ENCODE peak calls at places on chromosomes 2 and 18, in ten cellular contexts. U, M, N, F, L, R, C, G, Y and Q are unnamed samples.

GRCh38 chr2:52613064-52613463 is 1154.5 kb upstream of the CHAC2 start:
- DNase-seq in U (no peak), M (no peak), N (no peak), F (no peak), L (no peak), R (no peak), C (no peak), G (no peak), Y (no peak), Q (no peak)

GRCh38 chr2:232937278-232937906 is 67.3 kb downstream of the SNORC start:
- DNase-seq in U (no peak), M (no peak), N (peak; percentile 43), F (no peak), L (peak; percentile 69), R (no peak), C (no peak), G (no peak), Y (peak; percentile 27), Q (no peak)

GRCh38 chr2:79097843-79098242 is 10.1 kb upstream of the REG1B start:
- DNase-seq in U (no peak), M (no peak), N (no peak), F (no peak), L (no peak), R (no peak), C (no peak), G (no peak), Y (no peak), Q (no peak)

GRCh38 chr2:223469270-223470057 is 132.7 kb downstream of the SCG2 start:
- DNase-seq in U (no peak), M (peak; percentile 83), N (peak; percentile 97), F (peak; percentile 65), L (peak; percentile 91), R (no peak), C (no peak), G (no peak), Y (peak; percentile 81), Q (peak; percentile 24)

GRCh38 chr2:108908717-108909077 is 80.3 kb downstream of the EDAR start:
- DNase-seq in U (no peak), M (no peak), N (no peak), F (no peak), L (no peak), R (no peak), C (peak; percentile 42), G (no peak), Y (no peak), Q (no peak)

GRCh38 chr2:61786876-61787275 is 67.0 kb downstream of the FAM161A start:
- DNase-seq in U (no peak), M (no peak), N (peak; percentile 16), F (no peak), L (no peak), R (no peak), C (no peak), G (no peak), Y (peak; percentile 23), Q (no peak)

GRCh38 chr2:18187214-18187613 is 308.7 kb downstream of the KCNS3 start:
- DNase-seq in U (no peak), M (no peak), N (no peak), F (no peak), L (no peak), R (no peak), C (no peak), G (no peak), Y (no peak), Q (no peak)

GRCh38 chr2:214542251-214542650 is 131.4 kb downstream of the VWC2L start:
- DNase-seq in U (no peak), M (no peak), N (peak; percentile 34), F (no peak), L (peak; percentile 2), R (peak; percentile 41), C (no peak), G (no peak), Y (no peak), Q (no peak)

GRCh38 chr2:30034052-30034775 is 112.6 kb upstream of the YPEL5 start:
- DNase-seq in U (no peak), M (no peak), N (no peak), F (no peak), L (no peak), R (no peak), C (no peak), G (no peak), Y (no peak), Q (no peak)

GRCh38 chr2:142395294-142395693 is 264.5 kb upstream of the LRP1B start:
- DNase-seq in U (no peak), M (no peak), N (no peak), F (no peak), L (no peak), R (no peak), C (no peak), G (no peak), Y (no peak), Q (no peak)

GRCh38 chr18:24506175-24506574 is 45.7 kb downstream of the HRH4 start:
- DNase-seq in U (no peak), M (no peak), N (no peak), F (no peak), L (no peak), R (no peak), C (no peak), G (no peak), Y (no peak), Q (no peak)

GRCh38 chr2:1588994-1589611 is 155.2 kb downstream of the PXDN start:
- DNase-seq in U (no peak), M (peak; percentile 60), N (peak; percentile 64), F (no peak), L (peak; percentile 65), R (no peak), C (peak; percentile 59), G (no peak), Y (peak; percentile 54), Q (no peak)

GRCh38 chr2:226835420-226835795 is 446 bp upstream of the RHBDD1 start:
- DNase-seq in U (no peak), M (peak; percentile 77), N (no peak), F (no peak), L (no peak), R (peak; percentile 70), C (no peak), G (no peak), Y (no peak), Q (no peak)

GRCh38 chr2:112646791-112647720 is 1.3 kb downstream of the SLC20A1 start:
- DNase-seq in U (no peak), M (no peak), N (no peak), F (no peak), L (peak; percentile 42), R (peak; percentile 13), C (no peak), G (no peak), Y (no peak), Q (peak; percentile 43)